ENCODE peak calls at places on chromosomes 3 and 15, in six cellular contexts. Y, P, L, Z, J and E are unnamed samples.

GRCh38 chr3:127787071-127787490 is 35.2 kb downstream of the MGLL start:
- ATAC-seq in Y (no peak), P (no peak), L (no peak), Z (peak), J (no peak), E (peak)

GRCh38 chr3:183211390-183211789 is 41.7 kb upstream of the B3GNT5 start:
- ATAC-seq in Y (no peak), P (no peak), L (peak), Z (peak), J (peak), E (peak)

GRCh38 chr3:15722877-15723623 is 74.7 kb downstream of the ANKRD28 start:
- ATAC-seq in Y (no peak), P (no peak), L (peak), Z (peak), J (no peak), E (no peak)

GRCh38 chr3:181916018-181916417 is 204.3 kb downstream of the SOX2 start:
- ATAC-seq in Y (no peak), P (no peak), L (no peak), Z (no peak), J (no peak), E (no peak)

GRCh38 chr15:66621491-66622467 is 56.0 kb upstream of the LCTL start:
- ATAC-seq in Y (no peak), P (no peak), L (no peak), Z (peak), J (peak), E (no peak)

GRCh38 chr3:129974451-129975331 is at the start of gene TRH:
- ATAC-seq in Y (no peak), P (no peak), L (no peak), Z (peak), J (no peak), E (no peak)

GRCh38 chr3:13811614-13812013 is 68.3 kb downstream of the WNT7A start:
- ATAC-seq in Y (no peak), P (no peak), L (no peak), Z (no peak), J (no peak), E (no peak)

GRCh38 chr3:42123012-42123581 is 31.9 kb downstream of the TRAK1 start:
- ATAC-seq in Y (no peak), P (peak), L (no peak), Z (no peak), J (no peak), E (no peak)

GRCh38 chr3:64290864-64291263 is 65.6 kb upstream of the PRICKLE2 start:
- ATAC-seq in Y (no peak), P (no peak), L (no peak), Z (no peak), J (no peak), E (no peak)

GRCh38 chr3:32138545-32139104 is 32.2 kb downstream of the GPD1L start:
- ATAC-seq in Y (no peak), P (peak), L (no peak), Z (no peak), J (no peak), E (no peak)

GRCh38 chr15:69299451-69300128 is 878 bp downstream of the PAQR5 start:
- ATAC-seq in Y (peak), P (no peak), L (no peak), Z (no peak), J (no peak), E (no peak)

GRCh38 chr3:105953831-105954230 is 85.0 kb upstream of the CBLB start:
- ATAC-seq in Y (no peak), P (no peak), L (no peak), Z (no peak), J (no peak), E (no peak)

GRCh38 chr15:57611938-57612337 is 20.2 kb downstream of the MYZAP start:
- ATAC-seq in Y (peak), P (no peak), L (peak), Z (peak), J (no peak), E (peak)

GRCh38 chr3:30353711-30354467 is 252.5 kb upstream of the TGFBR2 start:
- ATAC-seq in Y (no peak), P (peak), L (no peak), Z (no peak), J (no peak), E (peak)

GRCh38 chr3:157263027-157263426 is 103.1 kb upstream of the CCNL1 start:
- ATAC-seq in Y (no peak), P (no peak), L (no peak), Z (no peak), J (no peak), E (no peak)

GRCh38 chr15:32718082-32718821 is 448 bp downstream of the GREM1 start:
- ATAC-seq in Y (peak), P (no peak), L (peak), Z (peak), J (no peak), E (peak)

GRCh38 chr3:55818485-55818884 is 331.4 kb upstream of the WNT5A start:
- ATAC-seq in Y (no peak), P (no peak), L (no peak), Z (no peak), J (no peak), E (no peak)

GRCh38 chr15:98658831-98659699 is 10.7 kb downstream of the IGF1R start:
- ATAC-seq in Y (peak), P (peak), L (peak), Z (peak), J (peak), E (peak)

GRCh38 chr3:79230254-79230653 is 537.5 kb downstream of the ROBO1 start:
- ATAC-seq in Y (no peak), P (no peak), L (no peak), Z (no peak), J (no peak), E (no peak)

GRCh38 chr15:36400936-36401585 is 178.4 kb upstream of the CDIN1 start:
- ATAC-seq in Y (no peak), P (no peak), L (no peak), Z (no peak), J (no peak), E (no peak)

GRCh38 chr3:102129774-102130608 is 280.7 kb downstream of the NFKBIZ start:
- ATAC-seq in Y (peak), P (no peak), L (no peak), Z (peak), J (no peak), E (peak)

GRCh38 chr3:137764001-137764433 is at the start of gene SOX14:
- ATAC-seq in Y (no peak), P (no peak), L (peak), Z (no peak), J (no peak), E (no peak)

GRCh38 chr3:7205535-7206331 is 344.8 kb downstream of the GRM7 start:
- ATAC-seq in Y (no peak), P (peak), L (no peak), Z (peak), J (no peak), E (no peak)

GRCh38 chr15:67833504-67834248 is 6.2 kb downstream of the RNU6-1 start:
- ATAC-seq in Y (peak), P (peak), L (peak), Z (peak), J (peak), E (no peak)

GRCh38 chr3:124639406-124640237 is 90.6 kb upstream of the UMPS start:
- ATAC-seq in Y (no peak), P (peak), L (no peak), Z (no peak), J (no peak), E (no peak)

GRCh38 chr3:62843508-62843907 is 31.7 kb downstream of the CADPS start:
- ATAC-seq in Y (no peak), P (no peak), L (no peak), Z (peak), J (no peak), E (no peak)

GRCh38 chr15:31046759-31047359 is 54.7 kb downstream of the TRPM1 start:
- ATAC-seq in Y (no peak), P (no peak), L (no peak), Z (no peak), J (peak), E (no peak)

GRCh38 chr3:115475178-115476041 is 147.9 kb upstream of the GAP43 start:
- ATAC-seq in Y (no peak), P (no peak), L (no peak), Z (no peak), J (no peak), E (no peak)

GRCh38 chr3:115478359-115478758 is 145.0 kb upstream of the GAP43 start:
- ATAC-seq in Y (no peak), P (no peak), L (no peak), Z (no peak), J (no peak), E (no peak)

GRCh38 chr3:115476472-115476871 is 146.8 kb upstream of the GAP43 start:
- ATAC-seq in Y (no peak), P (no peak), L (no peak), Z (no peak), J (no peak), E (no peak)
- TF ChIP-seq EP300 in Y (no peak), P (no peak), L (no peak), Z (no peak), J (no peak), E (no peak)

GRCh38 chr3:190655933-190656332 is 142.0 kb downstream of the IL1RAP start:
- ATAC-seq in Y (no peak), P (no peak), L (no peak), Z (no peak), J (no peak), E (no peak)

GRCh38 chr3:190658106-190658505 is 144.2 kb downstream of the IL1RAP start:
- ATAC-seq in Y (no peak), P (no peak), L (no peak), Z (no peak), J (no peak), E (no peak)
- TF ChIP-seq POLR2A in Y (no peak), P (no peak), L (no peak), Z (no peak), J (no peak), E (no peak)

GRCh38 chr15:74599156-74599555 is 16.5 kb upstream of the CLK3 start:
- ATAC-seq in Y (no peak), P (no peak), L (no peak), Z (no peak), J (no peak), E (no peak)

GRCh38 chr15:74603026-74603788 is 12.4 kb upstream of the CLK3 start:
- ATAC-seq in Y (no peak), P (no peak), L (peak), Z (no peak), J (no peak), E (no peak)

GRCh38 chr15:74594455-74594854 is 21.2 kb upstream of the CLK3 start:
- ATAC-seq in Y (no peak), P (no peak), L (no peak), Z (no peak), J (no peak), E (no peak)

GRCh38 chr15:74595271-74595670 is 20.4 kb upstream of the CLK3 start:
- ATAC-seq in Y (no peak), P (no peak), L (no peak), Z (no peak), J (no peak), E (no peak)

GRCh38 chr15:74598126-74598842 is 17.4 kb upstream of the CLK3 start:
- ATAC-seq in Y (peak), P (peak), L (peak), Z (peak), J (peak), E (peak)
- TF ChIP-seq EP300 in Y (no peak), P (no peak), L (no peak), Z (peak), J (no peak), E (no peak)

GRCh38 chr15:34336947-34337556 is 529 bp downstream of the SLC12A6 start:
- ATAC-seq in Y (no peak), P (peak), L (peak), Z (peak), J (peak), E (peak)

GRCh38 chr15:34336333-34336732 is 1.2 kb downstream of the SLC12A6 start:
- ATAC-seq in Y (no peak), P (peak), L (no peak), Z (no peak), J (no peak), E (no peak)

GRCh38 chr15:34338347-34338746 is 766 bp upstream of the SLC12A6 start:
- ATAC-seq in Y (no peak), P (no peak), L (no peak), Z (no peak), J (no peak), E (no peak)

GRCh38 chr15:34335176-34335575 is 2.4 kb downstream of the SLC12A6 start:
- ATAC-seq in Y (no peak), P (no peak), L (no peak), Z (no peak), J (no peak), E (no peak)

GRCh38 chr15:34337557-34338306 is at the start of gene SLC12A6:
- ATAC-seq in Y (peak), P (peak), L (peak), Z (peak), J (peak), E (peak)
- TF ChIP-seq POLR2A in Y (peak), P (peak), L (peak), Z (no peak), J (peak), E (peak)

GRCh38 chr15:34973512-34973911 is 4.0 kb upstream of the AQR start:
- ATAC-seq in Y (no peak), P (no peak), L (no peak), Z (no peak), J (no peak), E (no peak)

GRCh38 chr15:34964277-34964676 is 5.3 kb downstream of the AQR start:
- ATAC-seq in Y (no peak), P (no peak), L (no peak), Z (no peak), J (no peak), E (no peak)

DNA sequence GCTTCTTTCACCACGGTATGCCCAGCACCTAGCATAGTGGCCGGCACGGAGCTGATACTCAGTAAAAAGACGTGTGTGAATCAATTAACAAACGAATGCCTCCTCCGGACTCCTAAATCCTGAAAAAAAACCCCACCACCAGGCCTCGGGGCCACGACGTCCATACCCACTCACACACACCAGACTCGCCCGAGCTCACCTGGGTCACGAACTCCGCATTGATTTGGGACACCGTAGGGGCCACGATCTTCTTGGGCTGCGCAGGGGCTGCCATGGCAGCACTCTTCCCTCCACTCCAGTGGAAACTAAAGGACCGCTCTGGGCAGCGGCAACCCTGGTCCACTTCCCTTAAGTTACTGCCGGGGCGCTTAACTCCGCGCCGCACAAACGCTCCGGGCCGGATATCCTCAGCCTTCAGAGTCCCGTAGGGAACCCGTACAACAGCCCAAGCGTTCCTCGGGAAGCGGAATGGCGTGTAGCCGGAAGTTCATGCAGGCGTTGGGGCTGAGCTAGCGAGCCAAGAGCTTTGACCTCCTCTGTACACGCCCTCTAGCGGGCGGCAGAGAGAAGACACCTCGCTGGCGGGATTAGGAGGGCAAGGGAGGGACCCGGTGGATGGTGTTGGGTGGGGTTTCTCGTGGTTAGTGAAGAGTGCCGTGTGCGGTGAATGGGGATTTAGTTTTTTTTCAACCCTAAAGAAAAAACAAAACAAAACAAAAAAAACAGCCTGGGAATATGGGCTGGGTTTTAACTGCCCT is at the start of gene AQR:
- ATAC-seq in Y (peak), P (peak), L (peak), Z (peak), J (peak), E (peak)
- TF ChIP-seq EP300 in Y (no peak), P (no peak), L (peak), Z (no peak), J (peak), E (no peak)

GRCh38 chr3:9386501-9387321 is 10.7 kb upstream of the SETD5 start:
- ATAC-seq in Y (no peak), P (no peak), L (peak), Z (no peak), J (peak), E (no peak)

GRCh38 chr3:9390265-9390888 is 7.0 kb upstream of the SETD5 start:
- ATAC-seq in Y (no peak), P (no peak), L (no peak), Z (no peak), J (no peak), E (no peak)

GRCh38 chr3:9388142-9388541 is 9.3 kb upstream of the SETD5 start:
- ATAC-seq in Y (no peak), P (no peak), L (no peak), Z (no peak), J (no peak), E (no peak)

GRCh38 chr3:9387322-9387655 is 10.1 kb upstream of the SETD5 start:
- ATAC-seq in Y (no peak), P (no peak), L (no peak), Z (no peak), J (peak), E (no peak)

GRCh38 chr3:9388562-9389272 is 8.7 kb upstream of the SETD5 start:
- ATAC-seq in Y (no peak), P (no peak), L (no peak), Z (no peak), J (peak), E (no peak)
- TF ChIP-seq POLR2A in Y (no peak), P (peak), L (no peak), Z (no peak), J (peak), E (no peak)

GRCh38 chr3:66998075-66998898 is at the start of gene KBTBD8:
- ATAC-seq in Y (peak), P (peak), L (peak), Z (peak), J (peak), E (peak)
- TF ChIP-seq EP300 in Y (no peak), P (no peak), L (no peak), Z (no peak), J (no peak), E (no peak)

GRCh38 chr15:63381301-63382192 is at the start of gene CA12:
- ATAC-seq in Y (peak), P (peak), L (peak), Z (peak), J (no peak), E (peak)
- TF ChIP-seq POLR2A in Y (peak), P (no peak), L (no peak), Z (no peak), J (no peak), E (no peak)